ENCODE peak calls at places on chromosome 5, in six cellular contexts. One of them, this sample, is unnamed. For H3K27me3, the result is how much of the 10 kb centered on the place peaks cover.

GRCh38 chr5:61701877-61702602 is 370.0 kb downstream of the ZSWIM6 start:
- DNase-seq in GM12878: no peak
- DNase-seq in mesenchymal stem cell: no peak
- DNase-seq in endothelial cell of umbilical vein: no peak
- DNase-seq in MM.1S: no peak
- DNase-seq in IMR-90: no peak
- DNase-seq in this sample: no peak

GRCh38 chr5:77644443-77645157 is 6.1 kb upstream of the OTP start:
- DNase-seq in GM12878: no peak
- DNase-seq in mesenchymal stem cell: peak
- DNase-seq in endothelial cell of umbilical vein: no peak
- DNase-seq in MM.1S: no peak
- DNase-seq in IMR-90: no peak
- DNase-seq in this sample: no peak

GRCh38 chr5:174596429-174596828 is 128.0 kb upstream of the MSX2 start:
- DNase-seq in GM12878: no peak
- DNase-seq in mesenchymal stem cell: peak
- DNase-seq in endothelial cell of umbilical vein: no peak
- DNase-seq in MM.1S: no peak
- DNase-seq in IMR-90: peak
- DNase-seq in this sample: no peak

GRCh38 chr5:151107738-151108520 is 27.1 kb upstream of the TNIP1 start:
- DNase-seq in GM12878: no peak
- DNase-seq in mesenchymal stem cell: no peak
- DNase-seq in endothelial cell of umbilical vein: no peak
- DNase-seq in MM.1S: no peak
- DNase-seq in IMR-90: peak
- DNase-seq in this sample: no peak

GRCh38 chr5:493251-493701 is 31.0 kb downstream of the SLC9A3 start:
- DNase-seq in GM12878: no peak
- DNase-seq in mesenchymal stem cell: no peak
- DNase-seq in endothelial cell of umbilical vein: no peak
- DNase-seq in MM.1S: no peak
- DNase-seq in IMR-90: no peak
- DNase-seq in this sample: no peak

GRCh38 chr5:32231929-32232328 is 57.8 kb upstream of the GOLPH3 start:
- DNase-seq in GM12878: no peak
- DNase-seq in mesenchymal stem cell: no peak
- DNase-seq in endothelial cell of umbilical vein: no peak
- DNase-seq in MM.1S: no peak
- DNase-seq in IMR-90: no peak
- DNase-seq in this sample: no peak

GRCh38 chr5:114361724-114362196 is at the start of gene KCNN2:
- DNase-seq in GM12878: peak
- DNase-seq in mesenchymal stem cell: peak
- DNase-seq in endothelial cell of umbilical vein: peak
- DNase-seq in MM.1S: peak
- DNase-seq in IMR-90: peak
- DNase-seq in this sample: no peak

GRCh38 chr5:151523335-151523734 is 67.8 kb downstream of the FAT2 start:
- DNase-seq in GM12878: no peak
- DNase-seq in mesenchymal stem cell: peak
- DNase-seq in endothelial cell of umbilical vein: peak
- DNase-seq in MM.1S: peak
- DNase-seq in IMR-90: peak
- DNase-seq in this sample: no peak

GRCh38 chr5:89282832-89283510 is 400.0 kb upstream of the MEF2C start:
- DNase-seq in GM12878: no peak
- DNase-seq in mesenchymal stem cell: peak
- DNase-seq in endothelial cell of umbilical vein: peak
- DNase-seq in MM.1S: no peak
- DNase-seq in IMR-90: peak
- DNase-seq in this sample: no peak

GRCh38 chr5:133382661-133383579 is 229.4 kb downstream of the FSTL4 start:
- DNase-seq in GM12878: no peak
- DNase-seq in mesenchymal stem cell: no peak
- DNase-seq in endothelial cell of umbilical vein: no peak
- DNase-seq in MM.1S: no peak
- DNase-seq in IMR-90: no peak
- DNase-seq in this sample: no peak

GRCh38 chr5:34857161-34857560 is 18.2 kb downstream of the TTC23L start:
- DNase-seq in GM12878: no peak
- DNase-seq in mesenchymal stem cell: no peak
- DNase-seq in endothelial cell of umbilical vein: no peak
- DNase-seq in MM.1S: no peak
- DNase-seq in IMR-90: no peak
- DNase-seq in this sample: no peak

GRCh38 chr5:90921428-90921973 is 362.9 kb downstream of the ADGRV1 start:
- DNase-seq in GM12878: no peak
- DNase-seq in mesenchymal stem cell: no peak
- DNase-seq in endothelial cell of umbilical vein: no peak
- DNase-seq in MM.1S: no peak
- DNase-seq in IMR-90: no peak
- DNase-seq in this sample: no peak

GRCh38 chr5:167754501-167754941 is 536.9 kb upstream of the WWC1 start:
- DNase-seq in GM12878: no peak
- DNase-seq in mesenchymal stem cell: no peak
- DNase-seq in endothelial cell of umbilical vein: no peak
- DNase-seq in MM.1S: no peak
- DNase-seq in IMR-90: no peak
- DNase-seq in this sample: no peak

GRCh38 chr5:10130881-10131280 is 118.8 kb downstream of the ATPSCKMT start:
- DNase-seq in GM12878: no peak
- DNase-seq in mesenchymal stem cell: peak
- DNase-seq in endothelial cell of umbilical vein: no peak
- DNase-seq in MM.1S: no peak
- DNase-seq in IMR-90: no peak
- DNase-seq in this sample: no peak

GRCh38 chr5:141003791-141004601 is 37.7 kb downstream of the PCDHAC2 start:
- DNase-seq in GM12878: no peak
- DNase-seq in mesenchymal stem cell: peak
- DNase-seq in endothelial cell of umbilical vein: peak
- DNase-seq in MM.1S: no peak
- DNase-seq in IMR-90: no peak
- DNase-seq in this sample: peak

GRCh38 chr5:59036274-59036961 is 453.5 kb downstream of the RAB3C start:
- DNase-seq in GM12878: no peak
- DNase-seq in mesenchymal stem cell: peak
- DNase-seq in endothelial cell of umbilical vein: peak
- DNase-seq in MM.1S: no peak
- DNase-seq in IMR-90: peak
- DNase-seq in this sample: peak

GRCh38 chr5:139900546-139901250 is 105.1 kb downstream of the PSD2 start:
- DNase-seq in GM12878: no peak
- DNase-seq in mesenchymal stem cell: no peak
- DNase-seq in endothelial cell of umbilical vein: no peak
- DNase-seq in MM.1S: no peak
- DNase-seq in IMR-90: no peak
- DNase-seq in this sample: no peak

GRCh38 chr5:135106136-135106535 is 72.1 kb upstream of the PITX1 start:
- DNase-seq in GM12878: no peak
- DNase-seq in mesenchymal stem cell: no peak
- DNase-seq in endothelial cell of umbilical vein: no peak
- DNase-seq in MM.1S: no peak
- DNase-seq in IMR-90: no peak
- DNase-seq in this sample: no peak

GRCh38 chr5:157556615-157557418 is 18.8 kb downstream of the ADAM19 start:
- DNase-seq in GM12878: no peak
- DNase-seq in mesenchymal stem cell: no peak
- DNase-seq in endothelial cell of umbilical vein: no peak
- DNase-seq in MM.1S: no peak
- DNase-seq in IMR-90: no peak
- DNase-seq in this sample: no peak

GRCh38 chr5:67160985-67161384 is 35.6 kb downstream of the CD180 start:
- DNase-seq in GM12878: no peak
- DNase-seq in mesenchymal stem cell: no peak
- DNase-seq in endothelial cell of umbilical vein: no peak
- DNase-seq in MM.1S: no peak
- DNase-seq in IMR-90: peak
- DNase-seq in this sample: peak

GRCh38 chr5:6435356-6435755 is 13.3 kb upstream of the UBE2QL1 start:
- DNase-seq in GM12878: no peak
- DNase-seq in mesenchymal stem cell: no peak
- DNase-seq in endothelial cell of umbilical vein: peak
- DNase-seq in MM.1S: peak
- DNase-seq in IMR-90: no peak
- DNase-seq in this sample: no peak

GRCh38 chr5:79297661-79298060 is 61.7 kb downstream of the JMY start:
- DNase-seq in GM12878: no peak
- DNase-seq in mesenchymal stem cell: no peak
- DNase-seq in endothelial cell of umbilical vein: no peak
- DNase-seq in MM.1S: no peak
- DNase-seq in IMR-90: peak
- DNase-seq in this sample: no peak

GRCh38 chr5:82813951-82814350 is 263.2 kb downstream of the TMEM167A start:
- DNase-seq in GM12878: no peak
- DNase-seq in mesenchymal stem cell: no peak
- DNase-seq in endothelial cell of umbilical vein: no peak
- DNase-seq in MM.1S: no peak
- DNase-seq in IMR-90: no peak
- DNase-seq in this sample: no peak

GRCh38 chr5:134567651-134568338 is 42.3 kb downstream of the JADE2 start:
- DNase-seq in GM12878: no peak
- DNase-seq in mesenchymal stem cell: peak
- DNase-seq in endothelial cell of umbilical vein: peak
- DNase-seq in MM.1S: no peak
- DNase-seq in IMR-90: peak
- DNase-seq in this sample: no peak

GRCh38 chr5:102850503-102850902 is 95.4 kb downstream of the PAM start:
- DNase-seq in GM12878: no peak
- DNase-seq in mesenchymal stem cell: no peak
- DNase-seq in endothelial cell of umbilical vein: no peak
- DNase-seq in MM.1S: no peak
- DNase-seq in IMR-90: no peak
- DNase-seq in this sample: no peak

GRCh38 chr5:76720988-76721569 is 5.2 kb downstream of the F2R start:
- DNase-seq in GM12878: no peak
- DNase-seq in mesenchymal stem cell: peak
- DNase-seq in endothelial cell of umbilical vein: no peak
- DNase-seq in MM.1S: peak
- DNase-seq in IMR-90: no peak
- DNase-seq in this sample: no peak

GRCh38 chr5:136063778-136064465 is 35.1 kb downstream of the TGFBI start:
- DNase-seq in GM12878: no peak
- DNase-seq in mesenchymal stem cell: no peak
- DNase-seq in endothelial cell of umbilical vein: no peak
- DNase-seq in MM.1S: no peak
- DNase-seq in IMR-90: no peak
- DNase-seq in this sample: no peak

GRCh38 chr5:16616536-16617271 is at the start of gene RETREG1:
- DNase-seq in GM12878: no peak
- DNase-seq in mesenchymal stem cell: peak
- DNase-seq in endothelial cell of umbilical vein: peak
- DNase-seq in MM.1S: peak
- DNase-seq in IMR-90: no peak
- DNase-seq in this sample: no peak
- H3K4me3 ChIP-seq in GM12878: peak
- H3K4me3 ChIP-seq in mesenchymal stem cell: peak
- H3K4me3 ChIP-seq in endothelial cell of umbilical vein: peak
- H3K4me3 ChIP-seq in MM.1S: peak
- H3K4me3 ChIP-seq in IMR-90: peak
- H3K4me3 ChIP-seq in this sample: peak

DNA sequence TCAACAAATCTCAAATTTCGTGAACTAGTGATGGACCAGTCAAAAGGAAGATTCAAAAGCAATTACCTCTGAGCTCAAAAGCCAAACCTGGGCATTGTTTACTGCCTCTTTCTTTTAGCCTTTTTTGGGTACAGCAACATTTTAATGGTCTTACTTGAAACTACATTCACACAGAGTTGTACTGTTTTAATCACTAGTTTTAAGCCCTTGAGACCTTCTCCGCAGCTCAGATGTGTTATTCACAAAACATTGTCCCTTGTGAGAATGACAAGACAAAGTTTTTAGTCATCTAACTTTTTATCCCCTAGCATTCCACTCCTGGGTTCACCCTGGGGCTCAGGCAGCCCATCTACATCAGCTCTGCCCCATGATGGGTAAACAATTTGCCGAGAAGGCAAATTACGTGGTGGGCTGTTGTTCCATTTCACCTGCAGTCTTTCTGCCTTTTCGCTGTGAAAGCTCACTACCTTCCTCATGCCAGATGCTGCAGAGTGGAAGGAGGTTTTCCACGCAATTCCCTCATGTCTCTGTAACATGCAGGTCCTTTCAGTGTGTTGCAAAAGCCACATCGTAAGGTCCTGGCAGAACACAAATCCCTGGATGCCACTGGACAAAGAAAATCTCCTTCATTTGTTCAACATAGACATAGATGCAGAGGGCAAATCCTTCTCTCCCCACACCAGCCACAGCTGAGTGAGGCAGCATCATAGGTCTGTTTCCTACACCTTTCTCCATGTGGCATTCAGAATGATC is 175.7 kb downstream of the EBF1 start:
- DNase-seq in GM12878: peak
- DNase-seq in mesenchymal stem cell: no peak
- DNase-seq in endothelial cell of umbilical vein: no peak
- DNase-seq in MM.1S: no peak
- DNase-seq in IMR-90: no peak
- DNase-seq in this sample: no peak
- H3K27me3 ChIP-seq in GM12878: under half
- H3K27me3 ChIP-seq in mesenchymal stem cell: under half
- H3K27me3 ChIP-seq in endothelial cell of umbilical vein: under half
- H3K27me3 ChIP-seq in MM.1S: under half
- H3K27me3 ChIP-seq in IMR-90: under half
- H3K27me3 ChIP-seq in this sample: under half

GRCh38 chr5:147906326-147907095 is at the start of gene C5orf46:
- DNase-seq in GM12878: no peak
- DNase-seq in mesenchymal stem cell: peak
- DNase-seq in endothelial cell of umbilical vein: no peak
- DNase-seq in MM.1S: no peak
- DNase-seq in IMR-90: peak
- DNase-seq in this sample: no peak
- H3K4me2 ChIP-seq in GM12878: no peak
- H3K4me2 ChIP-seq in mesenchymal stem cell: no peak
- H3K4me2 ChIP-seq in endothelial cell of umbilical vein: no peak
- H3K4me2 ChIP-seq in MM.1S: no peak
- H3K4me2 ChIP-seq in IMR-90: peak
- H3K4me2 ChIP-seq in this sample: peak

GRCh38 chr5:124742521-124742920 is 3.9 kb downstream of the ZNF608 start:
- DNase-seq in GM12878: no peak
- DNase-seq in mesenchymal stem cell: no peak
- DNase-seq in endothelial cell of umbilical vein: no peak
- DNase-seq in MM.1S: no peak
- DNase-seq in IMR-90: no peak
- DNase-seq in this sample: no peak

GRCh38 chr5:124741711-124742496 is 4.5 kb downstream of the ZNF608 start:
- DNase-seq in GM12878: no peak
- DNase-seq in mesenchymal stem cell: peak
- DNase-seq in endothelial cell of umbilical vein: peak
- DNase-seq in MM.1S: no peak
- DNase-seq in IMR-90: peak
- DNase-seq in this sample: peak

GRCh38 chr5:124744170-124744911 is 2.1 kb downstream of the ZNF608 start:
- DNase-seq in GM12878: no peak
- DNase-seq in mesenchymal stem cell: peak
- DNase-seq in endothelial cell of umbilical vein: peak
- DNase-seq in MM.1S: no peak
- DNase-seq in IMR-90: peak
- DNase-seq in this sample: no peak

GRCh38 chr5:124743534-124744169 is 2.8 kb downstream of the ZNF608 start:
- DNase-seq in GM12878: no peak
- DNase-seq in mesenchymal stem cell: no peak
- DNase-seq in endothelial cell of umbilical vein: no peak
- DNase-seq in MM.1S: no peak
- DNase-seq in IMR-90: no peak
- DNase-seq in this sample: no peak

GRCh38 chr5:124742983-124743533 is 3.4 kb downstream of the ZNF608 start:
- DNase-seq in GM12878: no peak
- DNase-seq in mesenchymal stem cell: peak
- DNase-seq in endothelial cell of umbilical vein: peak
- DNase-seq in MM.1S: no peak
- DNase-seq in IMR-90: peak
- DNase-seq in this sample: peak
- H3K4me3 ChIP-seq in GM12878: peak
- H3K4me3 ChIP-seq in mesenchymal stem cell: peak
- H3K4me3 ChIP-seq in endothelial cell of umbilical vein: peak
- H3K4me3 ChIP-seq in MM.1S: no peak
- H3K4me3 ChIP-seq in IMR-90: peak
- H3K4me3 ChIP-seq in this sample: no peak